ENCODE peak calls at places on chromosomes 1 and 21, in four cellular contexts. A is psoas muscle, U is GM23248, H is stomach. F is an unnamed sample. For H3K36me3 and H3K4me1, the result is how much of the 10 kb centered on the place peaks cover.

GRCh38 chr1:93888900-93889299 is 9.9 kb upstream of the DNTTIP2 start:
- DNase-seq in A (no peak), U (no peak), H (no peak), F (no peak)

GRCh38 chr1:26112407-26112775 is 767 bp downstream of the PDIK1L start:
- DNase-seq in A (no peak), U (no peak), H (no peak), F (no peak)

GRCh38 chr1:30242722-30243465 is 480.5 kb downstream of the MATN1 start:
- DNase-seq in A (no peak), U (no peak), H (no peak), F (no peak)

GRCh38 chr1:25064465-25065238 is 134.6 kb upstream of the RUNX3 start:
- DNase-seq in A (no peak), U (no peak), H (no peak), F (no peak)

GRCh38 chr1:119715542-119715941 is 3.8 kb downstream of the PHGDH start:
- DNase-seq in A (no peak), U (peak), H (no peak), F (no peak)

GRCh38 chr1:234978397-234979291 is 150.0 kb downstream of the TOMM20 start:
- DNase-seq in A (peak), U (peak), H (peak), F (no peak)

GRCh38 chr1:91827094-91828006 is 58.6 kb downstream of the TGFBR3 start:
- DNase-seq in A (no peak), U (peak), H (peak), F (no peak)

GRCh38 chr1:108082006-108082405 is 117.0 kb upstream of the VAV3 start:
- DNase-seq in A (peak), U (peak), H (no peak), F (no peak)

GRCh38 chr21:43467785-43468184 is 40.9 kb upstream of the SIK1 start:
- DNase-seq in A (no peak), U (no peak), H (no peak), F (no peak)

GRCh38 chr1:234998174-234998741 is 130.4 kb downstream of the TOMM20 start:
- DNase-seq in A (peak), U (peak), H (peak), F (no peak)

GRCh38 chr1:68442822-68443556 is 6.8 kb downstream of the RPE65 start:
- DNase-seq in A (no peak), U (peak), H (peak), F (no peak)

GRCh38 chr1:184685116-184685515 is 69.5 kb downstream of the EDEM3 start:
- DNase-seq in A (no peak), U (no peak), H (peak), F (no peak)

GRCh38 chr1:231161711-231162299 is at the start of gene TRIM67:
- DNase-seq in A (no peak), U (no peak), H (no peak), F (no peak)

GRCh38 chr1:111653695-111654094 is 34.1 kb downstream of the RAP1A start:
- DNase-seq in A (no peak), U (no peak), H (no peak), F (no peak)

GRCh38 chr1:118136511-118136937 is 48.5 kb downstream of the SPAG17 start:
- DNase-seq in A (no peak), U (peak), H (no peak), F (no peak)

GRCh38 chr21:42939581-42940413 is 14.4 kb upstream of the ERVH48-1 start:
- DNase-seq in A (peak), U (peak), H (peak), F (peak)

GRCh38 chr1:231177226-231177625 is 15.4 kb downstream of the TRIM67 start:
- DNase-seq in A (no peak), U (no peak), H (no peak), F (no peak)

GRCh38 chr1:232806071-232806510 is 875 bp downstream of the MAP10 start:
- DNase-seq in A (no peak), U (peak), H (no peak), F (no peak)

GRCh38 chr1:76580206-76580605 is 287.1 kb upstream of the ST6GALNAC5 start:
- DNase-seq in A (no peak), U (no peak), H (no peak), F (no peak)

GRCh38 chr1:231630558-231631205 is 4.1 kb downstream of the DISC1 start:
- DNase-seq in A (no peak), U (peak), H (no peak), F (no peak)

GRCh38 chr1:234658143-234658542 is 48.2 kb upstream of the IRF2BP2 start:
- DNase-seq in A (no peak), U (peak), H (peak), F (peak)

GRCh38 chr1:201015551-201016091 is 7.9 kb downstream of the KIF21B start:
- DNase-seq in A (no peak), U (no peak), H (no peak), F (no peak)

GRCh38 chr21:35291963-35292627 is 243.0 kb upstream of the RUNX1 start:
- DNase-seq in A (no peak), U (no peak), H (no peak), F (no peak)

GRCh38 chr1:90502696-90503095 is 214.4 kb downstream of the BARHL2 start:
- DNase-seq in A (no peak), U (no peak), H (no peak), F (no peak)

GRCh38 chr1:43302721-43303476 is 2.1 kb downstream of the TIE1 start:
- DNase-seq in A (no peak), U (peak), H (no peak), F (no peak)
- H3K36me3 ChIP-seq in A (under half), U (under half), H (under half), F (under half)

GRCh38 chr1:20735581-20736111 is 3.1 kb upstream of the SH2D5 start:
- DNase-seq in A (no peak), U (no peak), H (no peak), F (no peak)
- H3K27ac ChIP-seq in A (no peak), U (no peak), H (no peak), F (no peak)

GRCh38 chr1:151002006-151002405 is 4.7 kb downstream of the MINDY1 start:
- DNase-seq in A (no peak), U (no peak), H (no peak), F (no peak)
- H3K4me1 ChIP-seq in A (under half), U (under half), H (under half), F (under half)

GRCh38 chr1:100277866-100278265 is 11.8 kb downstream of the RTCA start:
- DNase-seq in A (no peak), U (peak), H (no peak), F (no peak)
- H3K36me3 ChIP-seq in A (half or more), U (half or more), H (half or more), F (under half)

GRCh38 chr1:10253149-10253548 is 42.8 kb downstream of the KIF1B start:
- DNase-seq in A (no peak), U (no peak), H (no peak), F (no peak)

GRCh38 chr1:10252508-10252907 is 42.1 kb downstream of the KIF1B start:
- DNase-seq in A (no peak), U (peak), H (no peak), F (no peak)

GRCh38 chr1:10263450-10264082 is 53.2 kb downstream of the KIF1B start:
- DNase-seq in A (no peak), U (no peak), H (no peak), F (no peak)

GRCh38 chr1:10253755-10254154 is 43.4 kb downstream of the KIF1B start:
- DNase-seq in A (no peak), U (peak), H (no peak), F (peak)

DNA sequence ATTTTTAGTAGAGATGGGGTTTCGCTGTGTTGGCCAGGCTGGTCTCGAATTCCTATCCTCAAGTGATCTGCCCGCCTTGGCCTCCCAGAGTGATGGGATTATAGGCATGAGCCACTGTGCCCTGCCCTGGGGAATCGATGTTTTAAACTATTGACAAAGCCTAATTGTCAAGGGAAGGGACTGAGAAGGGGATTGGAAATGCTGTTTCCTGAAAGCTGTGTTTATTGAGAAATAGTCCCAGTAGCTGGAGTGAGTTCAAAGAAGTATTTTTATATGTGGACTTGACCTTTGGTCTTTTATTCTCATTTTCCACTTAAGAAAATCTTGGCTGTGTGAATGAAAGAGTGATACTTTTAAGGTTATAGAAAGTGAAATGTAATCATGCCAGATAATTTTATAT is 47.5 kb downstream of the KIF1B start:
- DNase-seq in A (no peak), U (no peak), H (no peak), F (no peak)
- H3K27ac ChIP-seq in A (peak), U (no peak), H (no peak), F (no peak)

GRCh38 chr21:45927851-45928850 is 53.4 kb upstream of the COL6A1 start:
- DNase-seq in A (no peak), U (no peak), H (no peak), F (no peak)
- H3K4me1 ChIP-seq in A (under half), U (under half), H (under half), F (under half)

GRCh38 chr1:31915438-31915837 is 22.7 kb downstream of the PTP4A2 start:
- DNase-seq in A (no peak), U (no peak), H (no peak), F (no peak)
- H3K36me3 ChIP-seq in A (half or more), U (half or more), H (under half), F (under half)

GRCh38 chr1:13702425-13703127 is 2.6 kb downstream of the PRDM2 start:
- DNase-seq in A (no peak), U (no peak), H (no peak), F (no peak)
- H3K27ac ChIP-seq in A (no peak), U (no peak), H (no peak), F (no peak)

GRCh38 chr1:4980211-4980610 is 325.8 kb downstream of the AJAP1 start:
- DNase-seq in A (no peak), U (no peak), H (no peak), F (no peak)
- H3K4me1 ChIP-seq in A (under half), U (under half), H (under half), F (under half)

DNA sequence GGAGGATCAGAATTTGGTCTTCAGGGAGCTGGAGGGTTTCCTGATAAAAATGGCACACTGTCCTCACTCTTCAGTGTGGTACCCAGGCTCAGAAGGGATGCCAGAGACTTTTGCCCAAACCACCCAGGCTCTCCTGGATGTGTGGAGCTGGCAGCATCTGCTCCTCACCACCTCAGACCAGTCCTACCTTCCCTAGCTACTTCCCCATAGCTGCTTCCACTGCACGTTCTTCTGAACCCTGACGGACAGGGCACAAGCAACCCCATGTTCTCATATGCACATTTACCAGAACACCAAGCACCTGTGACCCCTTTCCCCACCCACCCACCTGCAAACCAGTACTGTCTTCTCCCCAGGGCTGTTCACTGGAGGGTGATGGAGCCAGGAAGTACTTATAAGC is 4.7 kb downstream of the ADAR start:
- DNase-seq in A (no peak), U (no peak), H (no peak), F (no peak)
- H3K36me3 ChIP-seq in A (under half), U (under half), H (under half), F (under half)

F was measured in lung.